ENCODE peak calls at places on chromosomes 16 and 17, in seven cellular contexts. I is transverse colon, T is K562, L is sigmoid colon, J is breast epithelium, D is GM12878, O is GM23338. S is an unnamed sample.

GRCh38 chr17:43578699-43579569 is 32.8 kb upstream of the ETV4 start:
- DNase-seq in I (no peak), T (no peak), L (no peak), J (no peak), D (peak), O (peak), S (no peak)

GRCh38 chr17:79331492-79331891 is 256.9 kb downstream of the ENGASE start:
- DNase-seq in I (no peak), T (no peak), L (no peak), J (no peak), D (no peak), O (no peak), S (no peak)

GRCh38 chr16:72050769-72051464 is 3.4 kb upstream of the HP start:
- DNase-seq in I (no peak), T (no peak), L (no peak), J (no peak), D (no peak), O (no peak), S (peak)

GRCh38 chr17:74569001-74569391 is 1.7 kb upstream of the CD300H start:
- DNase-seq in I (no peak), T (no peak), L (no peak), J (no peak), D (no peak), O (no peak), S (no peak)

GRCh38 chr16:80981103-80981502 is 25.6 kb downstream of the CMC2 start:
- DNase-seq in I (no peak), T (no peak), L (no peak), J (no peak), D (no peak), O (no peak), S (no peak)

GRCh38 chr16:87635541-87636049 is 33.3 kb downstream of the JPH3 start:
- DNase-seq in I (peak), T (peak), L (peak), J (no peak), D (no peak), O (peak), S (peak)

GRCh38 chr17:43579570-43580140 is 33.5 kb upstream of the ETV4 start:
- DNase-seq in I (no peak), T (no peak), L (no peak), J (no peak), D (no peak), O (no peak), S (no peak)

GRCh38 chr17:6638046-6638908 is 2.2 kb downstream of the KIAA0753 start:
- DNase-seq in I (no peak), T (no peak), L (no peak), J (no peak), D (no peak), O (no peak), S (no peak)

GRCh38 chr17:42708588-42708987 is 26.3 kb downstream of the CNTNAP1 start:
- DNase-seq in I (no peak), T (no peak), L (no peak), J (no peak), D (no peak), O (no peak), S (peak)

GRCh38 chr16:626787-627457 is 3.9 kb upstream of the WFIKKN1 start:
- DNase-seq in I (no peak), T (peak), L (peak), J (no peak), D (no peak), O (no peak), S (no peak)

GRCh38 chr17:38724337-38724988 is 5.7 kb upstream of the CISD3 start:
- DNase-seq in I (peak), T (no peak), L (peak), J (no peak), D (no peak), O (no peak), S (no peak)

GRCh38 chr16:11596572-11597226 is 10.0 kb upstream of the LITAF start:
- DNase-seq in I (no peak), T (no peak), L (no peak), J (no peak), D (no peak), O (peak), S (peak)

GRCh38 chr16:69526831-69527655 is 38.7 kb upstream of the NFAT5 start:
- DNase-seq in I (no peak), T (no peak), L (no peak), J (no peak), D (no peak), O (no peak), S (no peak)

GRCh38 chr17:79574108-79574507 is 36.7 kb downstream of the RBFOX3 start:
- DNase-seq in I (no peak), T (no peak), L (peak), J (no peak), D (no peak), O (no peak), S (no peak)

GRCh38 chr16:27778926-27779570 is 229.1 kb downstream of the KATNIP start:
- DNase-seq in I (no peak), T (no peak), L (no peak), J (no peak), D (no peak), O (no peak), S (no peak)

GRCh38 chr17:42553866-42554249 is 1.1 kb downstream of the HSD17B1 start:
- DNase-seq in I (no peak), T (no peak), L (no peak), J (no peak), D (no peak), O (no peak), S (no peak)

GRCh38 chr16:4734730-4735575 is 616 bp downstream of the DNAAF8 start:
- DNase-seq in I (peak), T (peak), L (peak), J (peak), D (no peak), O (peak), S (peak)
- TF ChIP-seq POLR2AphosphoS5 in I (no peak), T (no peak), L (peak), J (no peak), D (peak), O (peak), S (no peak)

GRCh38 chr17:20051624-20052023 is 42.5 kb downstream of the SPECC1 start:
- DNase-seq in I (no peak), T (no peak), L (no peak), J (no peak), D (no peak), O (no peak), S (no peak)
- TF ChIP-seq CTCF in I (no peak), T (no peak), L (no peak), J (no peak), D (no peak), O (no peak), S (no peak)

GRCh38 chr16:67719778-67720144 is 645 bp upstream of the GFOD2 start:
- DNase-seq in I (peak), T (peak), L (no peak), J (no peak), D (no peak), O (peak), S (peak)
- H3K4me3 ChIP-seq in I (peak), T (peak), L (peak), J (peak), D (peak), O (peak), S (peak)

GRCh38 chr17:70047619-70048018 is 27.4 kb upstream of the KCNJ16 start:
- DNase-seq in I (no peak), T (no peak), L (no peak), J (no peak), D (no peak), O (no peak), S (no peak)
- TF ChIP-seq POLR2AphosphoS5 in I (no peak), T (no peak), L (no peak), J (peak), D (no peak), O (no peak), S (no peak)

GRCh38 chr17:16406742-16407674 is 8.4 kb upstream of the TRPV2 start:
- DNase-seq in I (peak), T (peak), L (no peak), J (no peak), D (peak), O (peak), S (no peak)
- TF ChIP-seq CTCF in I (no peak), T (no peak), L (no peak), J (no peak), D (no peak), O (no peak), S (no peak)

DNA sequence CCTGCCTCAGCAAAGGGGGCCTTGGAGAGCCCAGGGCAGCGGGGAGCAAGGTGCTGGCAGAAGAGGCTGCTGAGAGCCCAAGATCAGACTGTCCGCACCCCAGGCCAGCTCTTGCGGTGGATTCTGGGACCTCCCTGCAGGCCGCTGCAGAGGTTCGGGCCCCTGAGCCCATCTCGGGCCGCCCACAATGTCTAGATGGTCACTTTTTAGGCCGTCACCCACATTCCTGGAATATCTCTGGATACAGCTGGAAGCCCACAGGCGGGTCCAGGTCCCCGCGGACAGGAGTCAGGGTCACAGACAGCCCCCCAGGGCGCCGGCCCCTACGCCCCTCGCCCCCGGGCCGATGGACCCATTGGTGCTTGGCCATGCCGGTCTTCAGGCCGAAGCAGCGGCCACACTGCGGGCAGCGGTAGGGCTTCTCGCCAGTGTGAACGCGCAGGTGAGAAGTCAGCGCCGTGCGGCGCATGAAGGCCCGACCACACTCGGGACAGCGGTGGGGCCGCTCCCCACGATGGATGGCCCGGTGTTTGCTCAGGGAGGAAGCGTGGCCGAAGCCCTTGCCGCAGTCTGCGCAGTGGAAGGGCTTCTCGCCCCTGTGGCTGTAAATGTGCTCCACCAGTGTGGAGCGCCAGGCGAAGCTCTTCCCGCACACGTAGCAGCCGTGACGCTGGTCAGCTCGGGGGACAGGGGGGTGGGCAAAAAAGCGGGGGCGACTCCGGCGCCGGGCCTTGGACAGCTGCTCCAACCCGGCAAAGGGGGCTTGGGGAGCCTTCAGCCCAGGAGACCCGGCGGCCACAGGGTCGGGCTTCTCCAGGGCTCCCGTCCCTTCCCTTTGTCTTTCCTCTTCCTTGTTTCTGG is 2.1 kb downstream of the ZNF747 start:
- DNase-seq in I (no peak), T (no peak), L (no peak), J (no peak), D (no peak), O (no peak), S (no peak)
- H3K4me3 ChIP-seq in I (no peak), T (no peak), L (no peak), J (no peak), D (no peak), O (peak), S (no peak)